ENCODE peak calls at places on chromosomes 7 and 10, in seven cellular contexts. K is A549, X is ovary, J is psoas muscle, Z is GM23248, C is cardiac muscle cell, B is RWPE2. T is an unnamed sample.
A peak's percentile ranks its signal among the peaks of the same experiment; 100 is the strongest.

GRCh38 chr10:107918171-107918570 is 753.7 kb upstream of the SORCS1 start:
- DNase-seq in J (no peak), B (no peak), C (no peak), Z (no peak), X (no peak), K (no peak), T (no peak)

GRCh38 chr10:110862961-110863360 is 8.8 kb upstream of the PDCD4 start:
- DNase-seq in Z (no peak), B (no peak), X (no peak), J (no peak), K (no peak), C (no peak), T (no peak)

GRCh38 chr7:103715376-103716110 is 269.5 kb upstream of the SLC26A5 start:
- DNase-seq in Z (no peak), B (no peak), C (no peak), K (no peak), J (no peak), X (no peak), T (no peak)

GRCh38 chr7:52140848-52141247 is 824.2 kb upstream of the COBL start:
- DNase-seq in J (no peak), K (no peak), Z (no peak), B (no peak), X (no peak), C (no peak), T (no peak)

GRCh38 chr10:1369197-1369596 is 313.0 kb downstream of the WDR37 start:
- DNase-seq in X (no peak), B (no peak), J (no peak), K (no peak), C (no peak), Z (no peak), T (no peak)

GRCh38 chr7:5525271-5526189 is 101.9 kb upstream of the TNRC18 start:
- DNase-seq in J (no peak), K (peak; percentile 74), Z (peak; percentile 48), X (no peak), C (peak; percentile 62), B (no peak), T (no peak)

GRCh38 chr7:16509829-16510228 is 16.8 kb upstream of the LRRC72 start:
- DNase-seq in Z (no peak), K (peak; percentile 19), B (no peak), J (no peak), C (no peak), X (no peak), T (no peak)

GRCh38 chr10:69093933-69094332 is 6.0 kb downstream of the SRGN start:
- DNase-seq in J (no peak), K (peak; percentile 55), Z (peak; percentile 44), B (no peak), C (no peak), X (no peak), T (no peak)

GRCh38 chr7:42236266-42237161 is 495 bp downstream of the GLI3 start:
- DNase-seq in X (peak; percentile 80), Z (peak; percentile 85), J (peak; percentile 55), C (peak; percentile 81), K (peak; percentile 25), B (no peak), T (peak; percentile 49)

GRCh38 chr7:156640949-156641485 is 443 bp downstream of the RNF32 start:
- DNase-seq in K (peak; percentile 53), Z (peak; percentile 78), C (no peak), X (no peak), B (no peak), J (peak; percentile 28), T (no peak)
- H3K4me1 ChIP-seq in K (peaks cover 6% of the 10 kb centered on the region), Z (peaks cover 7% of the 10 kb centered on the region), C (peaks cover 4% of the 10 kb centered on the region), X (peaks cover 8% of the 10 kb centered on the region), B (no peaks in the 10 kb centered on the region), J (no peaks in the 10 kb centered on the region), T (peaks cover 25% of the 10 kb centered on the region)

GRCh38 chr7:100896743-100897051 is 1.0 kb upstream of the ACHE start:
- DNase-seq in B (no peak), J (no peak), C (no peak), K (no peak), Z (no peak), X (no peak), T (no peak)
- H3K4me3 ChIP-seq in B (peak overlapping the region; percentile 8), J (peak overlapping the region; percentile 79), C (peak overlapping the region; percentile 62), K (peak overlapping the region; percentile 49), Z (no peak overlapping the region), X (peak overlapping the region; percentile 17), T (peak overlapping the region; percentile 65)

GRCh38 chr10:71761105-71761511 is 12.2 kb downstream of the VSIR start:
- DNase-seq in J (no peak), B (no peak), K (no peak), C (no peak), X (no peak), Z (no peak), T (no peak)

GRCh38 chr10:71761541-71762113 is 11.7 kb downstream of the VSIR start:
- DNase-seq in J (no peak), C (no peak), X (no peak), Z (no peak), B (no peak), K (no peak), T (no peak)

GRCh38 chr10:71762324-71762723 is 11.0 kb downstream of the VSIR start:
- DNase-seq in Z (no peak), J (no peak), B (no peak), X (no peak), C (no peak), K (no peak), T (no peak)

GRCh38 chr10:71765176-71765906 is 8.0 kb downstream of the VSIR start:
- DNase-seq in Z (peak; percentile 78), B (no peak), J (no peak), C (no peak), X (no peak), K (peak; percentile 24), T (peak; percentile 81)

DNA sequence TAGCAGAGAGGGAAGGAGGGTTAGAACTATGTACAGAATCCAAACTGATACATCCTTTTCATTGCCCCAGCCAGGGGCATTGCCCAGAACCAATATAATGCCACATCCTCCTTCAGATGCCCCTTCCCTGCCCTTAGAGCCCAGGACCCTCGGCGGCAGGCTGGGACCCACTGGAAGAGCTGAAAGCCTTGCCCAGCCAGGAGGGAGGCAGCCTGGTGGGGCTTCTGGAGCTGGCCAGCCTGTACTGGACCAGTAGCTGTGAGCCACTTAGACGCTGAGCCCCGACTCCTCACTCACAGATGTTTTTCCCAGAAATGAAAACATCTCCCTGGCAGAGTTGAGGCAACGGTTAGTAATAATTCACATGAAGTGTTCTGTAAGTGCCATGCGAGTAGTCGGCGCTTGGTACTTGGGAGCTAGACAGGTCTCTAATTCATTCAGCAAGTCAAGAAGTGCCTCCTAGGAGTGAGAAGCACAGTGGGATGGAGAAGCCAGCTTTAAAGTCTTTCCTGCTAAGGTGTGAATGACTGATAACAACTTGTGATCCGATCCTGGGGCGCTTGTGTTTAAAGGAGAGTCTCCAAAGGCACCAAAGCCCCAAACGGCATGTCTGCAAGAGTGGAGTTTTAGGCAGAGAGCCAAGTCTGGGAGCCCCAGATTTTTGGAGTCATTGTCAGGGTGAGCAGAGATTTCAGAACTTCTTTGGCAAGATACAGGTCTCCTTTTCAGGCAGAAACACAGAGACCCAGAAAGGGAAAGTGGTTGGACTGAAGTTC is 9.8 kb downstream of the VSIR start:
- DNase-seq in C (no peak), X (no peak), K (no peak), J (no peak), Z (peak; percentile 73), B (no peak), T (no peak)
- H3K4me1 ChIP-seq in C (no peaks in the 10 kb centered on the region), X (peaks cover 42% of the 10 kb centered on the region), K (peaks cover 80% of the 10 kb centered on the region), J (peaks cover 68% of the 10 kb centered on the region), Z (peaks cover 62% of the 10 kb centered on the region), B (peaks cover 31% of the 10 kb centered on the region), T (peaks cover 91% of the 10 kb centered on the region)

DNA sequence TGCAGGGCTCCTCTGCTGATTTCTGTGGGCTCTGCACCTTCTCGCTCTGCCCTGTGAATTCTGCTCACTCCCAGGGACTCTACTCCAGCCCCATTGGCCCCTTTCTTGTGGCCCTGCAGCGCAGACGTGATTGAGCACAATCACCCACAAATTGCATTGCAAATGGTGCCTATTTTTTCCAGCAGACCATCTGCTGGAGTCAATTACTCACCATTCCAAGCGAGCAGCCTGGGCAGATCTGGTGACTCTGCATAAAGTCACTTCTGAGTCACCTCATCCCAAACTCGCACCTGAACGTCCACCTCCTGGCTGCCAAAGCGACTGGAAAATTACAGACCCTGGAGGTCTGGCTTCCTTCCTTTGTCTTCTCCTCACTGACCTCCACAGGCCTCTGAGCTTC is 235.7 kb downstream of the PAXIP1 start:
- DNase-seq in X (no peak), C (no peak), Z (no peak), K (no peak), J (no peak), B (no peak), T (no peak)
- H3K4me3 ChIP-seq in X (no peak overlapping the region), C (no peak overlapping the region), Z (no peak overlapping the region), K (no peak overlapping the region), J (no peak overlapping the region), B (no peak overlapping the region), T (no peak overlapping the region)

T was measured in left ventricle myocardium inferior.